ENCODE peak calls at places on chromosomes 6 and 20, in ten cellular contexts. One of them, this sample, is unnamed.

GRCh38 chr6:169115632-169116031 is 138.0 kb downstream of the THBS2 start:
- DNase-seq in stimulated activated CD4-positive, alpha-beta T cell treated with anti-CD3 and anti-CD28 coated beads, Interleukin-12 subunit alpha, Interleukin-12 subunit beta, amount 100 ng/mL, for 48 hours: no peak
- DNase-seq in CD8-positive, alpha-beta memory T cell: no peak
- DNase-seq in activated naive CD4-positive, alpha-beta T cell: no peak
- DNase-seq in GM12892: no peak
- DNase-seq in aorta: no peak
- DNase-seq in endothelial cell: no peak
- DNase-seq in GM13976: no peak
- DNase-seq in RWPE1: no peak
- DNase-seq in fibroblast of mammary gland: peak; percentile 30
- DNase-seq in this sample: no peak

GRCh38 chr20:10635476-10636208 is 38.2 kb downstream of the JAG1 start:
- DNase-seq in stimulated activated CD4-positive, alpha-beta T cell treated with anti-CD3 and anti-CD28 coated beads, Interleukin-12 subunit alpha, Interleukin-12 subunit beta, amount 100 ng/mL, for 48 hours: no peak
- DNase-seq in CD8-positive, alpha-beta memory T cell: no peak
- DNase-seq in activated naive CD4-positive, alpha-beta T cell: no peak
- DNase-seq in GM12892: no peak
- DNase-seq in aorta: no peak
- DNase-seq in endothelial cell: no peak
- DNase-seq in GM13976: no peak
- DNase-seq in RWPE1: no peak
- DNase-seq in fibroblast of mammary gland: peak; percentile 39
- DNase-seq in this sample: no peak

GRCh38 chr20:43750774-43751166 is 24.0 kb upstream of the GTSF1L start:
- DNase-seq in stimulated activated CD4-positive, alpha-beta T cell treated with anti-CD3 and anti-CD28 coated beads, Interleukin-12 subunit alpha, Interleukin-12 subunit beta, amount 100 ng/mL, for 48 hours: no peak
- DNase-seq in CD8-positive, alpha-beta memory T cell: no peak
- DNase-seq in activated naive CD4-positive, alpha-beta T cell: no peak
- DNase-seq in GM12892: no peak
- DNase-seq in aorta: no peak
- DNase-seq in endothelial cell: no peak
- DNase-seq in GM13976: no peak
- DNase-seq in RWPE1: no peak
- DNase-seq in fibroblast of mammary gland: no peak
- DNase-seq in this sample: no peak

GRCh38 chr20:18585134-18585533 is 2.7 kb upstream of the DTD1 start:
- DNase-seq in stimulated activated CD4-positive, alpha-beta T cell treated with anti-CD3 and anti-CD28 coated beads, Interleukin-12 subunit alpha, Interleukin-12 subunit beta, amount 100 ng/mL, for 48 hours: no peak
- DNase-seq in CD8-positive, alpha-beta memory T cell: no peak
- DNase-seq in activated naive CD4-positive, alpha-beta T cell: no peak
- DNase-seq in GM12892: no peak
- DNase-seq in aorta: no peak
- DNase-seq in endothelial cell: no peak
- DNase-seq in GM13976: no peak
- DNase-seq in RWPE1: no peak
- DNase-seq in fibroblast of mammary gland: peak; percentile 21
- DNase-seq in this sample: peak; percentile 42

GRCh38 chr6:17928514-17929430 is 58.7 kb downstream of the KIF13A start:
- DNase-seq in stimulated activated CD4-positive, alpha-beta T cell treated with anti-CD3 and anti-CD28 coated beads, Interleukin-12 subunit alpha, Interleukin-12 subunit beta, amount 100 ng/mL, for 48 hours: no peak
- DNase-seq in CD8-positive, alpha-beta memory T cell: no peak
- DNase-seq in activated naive CD4-positive, alpha-beta T cell: no peak
- DNase-seq in GM12892: no peak
- DNase-seq in aorta: no peak
- DNase-seq in endothelial cell: no peak
- DNase-seq in GM13976: no peak
- DNase-seq in RWPE1: no peak
- DNase-seq in fibroblast of mammary gland: peak; percentile 51
- DNase-seq in this sample: no peak

GRCh38 chr6:130282234-130282995 is 59.7 kb upstream of the SAMD3 start:
- DNase-seq in stimulated activated CD4-positive, alpha-beta T cell treated with anti-CD3 and anti-CD28 coated beads, Interleukin-12 subunit alpha, Interleukin-12 subunit beta, amount 100 ng/mL, for 48 hours: peak; percentile 22
- DNase-seq in CD8-positive, alpha-beta memory T cell: no peak
- DNase-seq in activated naive CD4-positive, alpha-beta T cell: no peak
- DNase-seq in GM12892: no peak
- DNase-seq in aorta: no peak
- DNase-seq in endothelial cell: no peak
- DNase-seq in GM13976: peak; percentile 23
- DNase-seq in RWPE1: peak; percentile 13
- DNase-seq in fibroblast of mammary gland: peak; percentile 43
- DNase-seq in this sample: peak; percentile 9

GRCh38 chr20:38863024-38863851 is 57.7 kb downstream of the PPP1R16B start:
- DNase-seq in stimulated activated CD4-positive, alpha-beta T cell treated with anti-CD3 and anti-CD28 coated beads, Interleukin-12 subunit alpha, Interleukin-12 subunit beta, amount 100 ng/mL, for 48 hours: peak; percentile 41
- DNase-seq in CD8-positive, alpha-beta memory T cell: peak; percentile 57
- DNase-seq in activated naive CD4-positive, alpha-beta T cell: no peak
- DNase-seq in GM12892: peak; percentile 57
- DNase-seq in aorta: no peak
- DNase-seq in endothelial cell: no peak
- DNase-seq in GM13976: peak; percentile 73
- DNase-seq in RWPE1: no peak
- DNase-seq in fibroblast of mammary gland: no peak
- DNase-seq in this sample: no peak

GRCh38 chr20:59207235-59207634 is 43.6 kb downstream of the ZNF831 start:
- DNase-seq in stimulated activated CD4-positive, alpha-beta T cell treated with anti-CD3 and anti-CD28 coated beads, Interleukin-12 subunit alpha, Interleukin-12 subunit beta, amount 100 ng/mL, for 48 hours: no peak
- DNase-seq in CD8-positive, alpha-beta memory T cell: no peak
- DNase-seq in activated naive CD4-positive, alpha-beta T cell: no peak
- DNase-seq in GM12892: no peak
- DNase-seq in aorta: no peak
- DNase-seq in endothelial cell: no peak
- DNase-seq in GM13976: no peak
- DNase-seq in RWPE1: no peak
- DNase-seq in fibroblast of mammary gland: no peak
- DNase-seq in this sample: no peak

GRCh38 chr6:14000901-14001300 is 76.1 kb downstream of the RNF182 start:
- DNase-seq in stimulated activated CD4-positive, alpha-beta T cell treated with anti-CD3 and anti-CD28 coated beads, Interleukin-12 subunit alpha, Interleukin-12 subunit beta, amount 100 ng/mL, for 48 hours: no peak
- DNase-seq in CD8-positive, alpha-beta memory T cell: no peak
- DNase-seq in activated naive CD4-positive, alpha-beta T cell: no peak
- DNase-seq in GM12892: no peak
- DNase-seq in aorta: no peak
- DNase-seq in endothelial cell: no peak
- DNase-seq in GM13976: no peak
- DNase-seq in RWPE1: no peak
- DNase-seq in fibroblast of mammary gland: peak; percentile 65
- DNase-seq in this sample: no peak

GRCh38 chr6:147750420-147750819 is 241.9 kb downstream of the SAMD5 start:
- DNase-seq in stimulated activated CD4-positive, alpha-beta T cell treated with anti-CD3 and anti-CD28 coated beads, Interleukin-12 subunit alpha, Interleukin-12 subunit beta, amount 100 ng/mL, for 48 hours: no peak
- DNase-seq in CD8-positive, alpha-beta memory T cell: no peak
- DNase-seq in activated naive CD4-positive, alpha-beta T cell: no peak
- DNase-seq in GM12892: no peak
- DNase-seq in aorta: no peak
- DNase-seq in endothelial cell: no peak
- DNase-seq in GM13976: no peak
- DNase-seq in RWPE1: no peak
- DNase-seq in fibroblast of mammary gland: no peak
- DNase-seq in this sample: no peak

GRCh38 chr6:156175971-156176421 is 601.2 kb upstream of the ARID1B start:
- DNase-seq in stimulated activated CD4-positive, alpha-beta T cell treated with anti-CD3 and anti-CD28 coated beads, Interleukin-12 subunit alpha, Interleukin-12 subunit beta, amount 100 ng/mL, for 48 hours: no peak
- DNase-seq in CD8-positive, alpha-beta memory T cell: no peak
- DNase-seq in activated naive CD4-positive, alpha-beta T cell: no peak
- DNase-seq in GM12892: no peak
- DNase-seq in aorta: no peak
- DNase-seq in endothelial cell: peak; percentile 24
- DNase-seq in GM13976: no peak
- DNase-seq in RWPE1: no peak
- DNase-seq in fibroblast of mammary gland: no peak
- DNase-seq in this sample: peak; percentile 17

GRCh38 chr6:106508836-106509235 is 120.5 kb downstream of the RTN4IP1 start:
- DNase-seq in stimulated activated CD4-positive, alpha-beta T cell treated with anti-CD3 and anti-CD28 coated beads, Interleukin-12 subunit alpha, Interleukin-12 subunit beta, amount 100 ng/mL, for 48 hours: no peak
- DNase-seq in CD8-positive, alpha-beta memory T cell: no peak
- DNase-seq in activated naive CD4-positive, alpha-beta T cell: no peak
- DNase-seq in GM12892: no peak
- DNase-seq in aorta: no peak
- DNase-seq in endothelial cell: no peak
- DNase-seq in GM13976: no peak
- DNase-seq in RWPE1: no peak
- DNase-seq in fibroblast of mammary gland: peak; percentile 88
- DNase-seq in this sample: no peak

GRCh38 chr6:154408906-154409500 is 52.4 kb upstream of the IPCEF1 start:
- DNase-seq in stimulated activated CD4-positive, alpha-beta T cell treated with anti-CD3 and anti-CD28 coated beads, Interleukin-12 subunit alpha, Interleukin-12 subunit beta, amount 100 ng/mL, for 48 hours: no peak
- DNase-seq in CD8-positive, alpha-beta memory T cell: no peak
- DNase-seq in activated naive CD4-positive, alpha-beta T cell: no peak
- DNase-seq in GM12892: no peak
- DNase-seq in aorta: no peak
- DNase-seq in endothelial cell: no peak
- DNase-seq in GM13976: no peak
- DNase-seq in RWPE1: peak; percentile 46
- DNase-seq in fibroblast of mammary gland: peak; percentile 35
- DNase-seq in this sample: no peak

GRCh38 chr6:1042583-1043457 is 269.1 kb upstream of the FOXQ1 start:
- DNase-seq in stimulated activated CD4-positive, alpha-beta T cell treated with anti-CD3 and anti-CD28 coated beads, Interleukin-12 subunit alpha, Interleukin-12 subunit beta, amount 100 ng/mL, for 48 hours: no peak
- DNase-seq in CD8-positive, alpha-beta memory T cell: no peak
- DNase-seq in activated naive CD4-positive, alpha-beta T cell: no peak
- DNase-seq in GM12892: no peak
- DNase-seq in aorta: no peak
- DNase-seq in endothelial cell: no peak
- DNase-seq in GM13976: no peak
- DNase-seq in RWPE1: no peak
- DNase-seq in fibroblast of mammary gland: no peak
- DNase-seq in this sample: no peak

GRCh38 chr6:39040080-39040673 is 8.4 kb upstream of the GLP1R start:
- DNase-seq in stimulated activated CD4-positive, alpha-beta T cell treated with anti-CD3 and anti-CD28 coated beads, Interleukin-12 subunit alpha, Interleukin-12 subunit beta, amount 100 ng/mL, for 48 hours: no peak
- DNase-seq in CD8-positive, alpha-beta memory T cell: no peak
- DNase-seq in activated naive CD4-positive, alpha-beta T cell: no peak
- DNase-seq in GM12892: no peak
- DNase-seq in aorta: no peak
- DNase-seq in endothelial cell: no peak
- DNase-seq in GM13976: no peak
- DNase-seq in RWPE1: no peak
- DNase-seq in fibroblast of mammary gland: no peak
- DNase-seq in this sample: no peak

GRCh38 chr6:91653324-91653723 is 1066.5 kb upstream of the MAP3K7 start:
- DNase-seq in stimulated activated CD4-positive, alpha-beta T cell treated with anti-CD3 and anti-CD28 coated beads, Interleukin-12 subunit alpha, Interleukin-12 subunit beta, amount 100 ng/mL, for 48 hours: no peak
- DNase-seq in CD8-positive, alpha-beta memory T cell: no peak
- DNase-seq in activated naive CD4-positive, alpha-beta T cell: no peak
- DNase-seq in GM12892: no peak
- DNase-seq in aorta: no peak
- DNase-seq in endothelial cell: no peak
- DNase-seq in GM13976: no peak
- DNase-seq in RWPE1: no peak
- DNase-seq in fibroblast of mammary gland: no peak
- DNase-seq in this sample: no peak

GRCh38 chr6:45595010-45595851 is 217.5 kb upstream of the SUPT3H start:
- DNase-seq in stimulated activated CD4-positive, alpha-beta T cell treated with anti-CD3 and anti-CD28 coated beads, Interleukin-12 subunit alpha, Interleukin-12 subunit beta, amount 100 ng/mL, for 48 hours: no peak
- DNase-seq in CD8-positive, alpha-beta memory T cell: no peak
- DNase-seq in activated naive CD4-positive, alpha-beta T cell: no peak
- DNase-seq in GM12892: no peak
- DNase-seq in aorta: no peak
- DNase-seq in endothelial cell: no peak
- DNase-seq in GM13976: no peak
- DNase-seq in RWPE1: no peak
- DNase-seq in fibroblast of mammary gland: no peak
- DNase-seq in this sample: no peak

GRCh38 chr6:112251170-112251945 is 3.0 kb downstream of the LAMA4 start:
- DNase-seq in stimulated activated CD4-positive, alpha-beta T cell treated with anti-CD3 and anti-CD28 coated beads, Interleukin-12 subunit alpha, Interleukin-12 subunit beta, amount 100 ng/mL, for 48 hours: no peak
- DNase-seq in CD8-positive, alpha-beta memory T cell: no peak
- DNase-seq in activated naive CD4-positive, alpha-beta T cell: no peak
- DNase-seq in GM12892: no peak
- DNase-seq in aorta: no peak
- DNase-seq in endothelial cell: no peak
- DNase-seq in GM13976: no peak
- DNase-seq in RWPE1: no peak
- DNase-seq in fibroblast of mammary gland: peak; percentile 88
- DNase-seq in this sample: no peak

GRCh38 chr6:57072108-57072507 is 17.9 kb upstream of the ZNF451 start:
- DNase-seq in stimulated activated CD4-positive, alpha-beta T cell treated with anti-CD3 and anti-CD28 coated beads, Interleukin-12 subunit alpha, Interleukin-12 subunit beta, amount 100 ng/mL, for 48 hours: no peak
- DNase-seq in CD8-positive, alpha-beta memory T cell: no peak
- DNase-seq in activated naive CD4-positive, alpha-beta T cell: no peak
- DNase-seq in GM12892: no peak
- DNase-seq in aorta: no peak
- DNase-seq in endothelial cell: no peak
- DNase-seq in GM13976: no peak
- DNase-seq in RWPE1: no peak
- DNase-seq in fibroblast of mammary gland: no peak
- DNase-seq in this sample: no peak

GRCh38 chr6:150030611-150031010 is 5.3 kb upstream of the RAET1L start:
- DNase-seq in stimulated activated CD4-positive, alpha-beta T cell treated with anti-CD3 and anti-CD28 coated beads, Interleukin-12 subunit alpha, Interleukin-12 subunit beta, amount 100 ng/mL, for 48 hours: no peak
- DNase-seq in CD8-positive, alpha-beta memory T cell: no peak
- DNase-seq in activated naive CD4-positive, alpha-beta T cell: no peak
- DNase-seq in GM12892: no peak
- DNase-seq in aorta: peak; percentile 12
- DNase-seq in endothelial cell: no peak
- DNase-seq in GM13976: no peak
- DNase-seq in RWPE1: no peak
- DNase-seq in fibroblast of mammary gland: no peak
- DNase-seq in this sample: no peak

GRCh38 chr6:3911130-3911529 is 62.0 kb downstream of the FAM50B start:
- DNase-seq in stimulated activated CD4-positive, alpha-beta T cell treated with anti-CD3 and anti-CD28 coated beads, Interleukin-12 subunit alpha, Interleukin-12 subunit beta, amount 100 ng/mL, for 48 hours: no peak
- DNase-seq in CD8-positive, alpha-beta memory T cell: no peak
- DNase-seq in activated naive CD4-positive, alpha-beta T cell: no peak
- DNase-seq in GM12892: no peak
- DNase-seq in aorta: no peak
- DNase-seq in endothelial cell: no peak
- DNase-seq in GM13976: no peak
- DNase-seq in RWPE1: no peak
- DNase-seq in fibroblast of mammary gland: no peak
- DNase-seq in this sample: no peak

GRCh38 chr20:22352019-22352418 is 232.4 kb downstream of the FOXA2 start:
- DNase-seq in stimulated activated CD4-positive, alpha-beta T cell treated with anti-CD3 and anti-CD28 coated beads, Interleukin-12 subunit alpha, Interleukin-12 subunit beta, amount 100 ng/mL, for 48 hours: no peak
- DNase-seq in CD8-positive, alpha-beta memory T cell: no peak
- DNase-seq in activated naive CD4-positive, alpha-beta T cell: no peak
- DNase-seq in GM12892: no peak
- DNase-seq in aorta: no peak
- DNase-seq in endothelial cell: no peak
- DNase-seq in GM13976: no peak
- DNase-seq in RWPE1: no peak
- DNase-seq in fibroblast of mammary gland: no peak
- DNase-seq in this sample: peak; percentile 64

GRCh38 chr6:75546401-75546800 is 52.8 kb upstream of the FILIP1 start:
- DNase-seq in stimulated activated CD4-positive, alpha-beta T cell treated with anti-CD3 and anti-CD28 coated beads, Interleukin-12 subunit alpha, Interleukin-12 subunit beta, amount 100 ng/mL, for 48 hours: no peak
- DNase-seq in CD8-positive, alpha-beta memory T cell: no peak
- DNase-seq in activated naive CD4-positive, alpha-beta T cell: no peak
- DNase-seq in GM12892: no peak
- DNase-seq in aorta: no peak
- DNase-seq in endothelial cell: no peak
- DNase-seq in GM13976: peak; percentile 23
- DNase-seq in RWPE1: peak; percentile 22
- DNase-seq in fibroblast of mammary gland: peak; percentile 56
- DNase-seq in this sample: peak; percentile 20

GRCh38 chr6:110664933-110665332 is 150.3 kb downstream of the CDK19 start:
- DNase-seq in stimulated activated CD4-positive, alpha-beta T cell treated with anti-CD3 and anti-CD28 coated beads, Interleukin-12 subunit alpha, Interleukin-12 subunit beta, amount 100 ng/mL, for 48 hours: no peak
- DNase-seq in CD8-positive, alpha-beta memory T cell: no peak
- DNase-seq in activated naive CD4-positive, alpha-beta T cell: no peak
- DNase-seq in GM12892: no peak
- DNase-seq in aorta: no peak
- DNase-seq in endothelial cell: no peak
- DNase-seq in GM13976: peak; percentile 42
- DNase-seq in RWPE1: no peak
- DNase-seq in fibroblast of mammary gland: no peak
- DNase-seq in this sample: no peak

This sample was measured in HuH-7.